ENCODE peak calls at places on chromosomes 11 and 22, in ten cellular contexts. S, J, U, B, N, F, D, Y, M and V are unnamed samples.

GRCh38 chr22:43263645-43264514 is 76.9 kb upstream of the TTLL12 start:
- DNase-seq in S (peak; percentile 22), J (peak; percentile 77), U (peak; percentile 74), B (no peak), N (peak; percentile 48), F (no peak), D (peak; percentile 82), Y (peak; percentile 88), M (no peak), V (peak; percentile 74)

GRCh38 chr22:39462443-39463147 is 5.8 kb downstream of the MGAT3 start:
- DNase-seq in S (no peak), J (no peak), U (no peak), B (no peak), N (no peak), F (no peak), D (peak; percentile 75), Y (no peak), M (no peak), V (no peak)

GRCh38 chr11:36375348-36376314 is 79.5 kb downstream of the PRR5L start:
- DNase-seq in S (no peak), J (no peak), U (no peak), B (no peak), N (no peak), F (no peak), D (no peak), Y (no peak), M (no peak), V (no peak)

GRCh38 chr11:102347526-102348331 is 715 bp downstream of the BIRC2 start:
- DNase-seq in S (peak; percentile 22), J (no peak), U (no peak), B (no peak), N (no peak), F (no peak), D (peak; percentile 20), Y (no peak), M (no peak), V (no peak)

GRCh38 chr11:34439521-34440258 is 956 bp downstream of the CAT start:
- DNase-seq in S (no peak), J (no peak), U (no peak), B (no peak), N (no peak), F (no peak), D (no peak), Y (no peak), M (no peak), V (no peak)

GRCh38 chr11:285021-285893 is 3.7 kb upstream of the PGGHG start:
- DNase-seq in S (no peak), J (peak; percentile 11), U (no peak), B (no peak), N (no peak), F (peak; percentile 53), D (no peak), Y (peak; percentile 64), M (no peak), V (peak; percentile 12)

GRCh38 chr11:37076866-37077265 is 478.8 kb upstream of the RAG2 start:
- DNase-seq in S (no peak), J (no peak), U (no peak), B (no peak), N (no peak), F (no peak), D (no peak), Y (no peak), M (no peak), V (no peak)

GRCh38 chr11:35918716-35919115 is 25.1 kb upstream of the LDLRAD3 start:
- DNase-seq in S (no peak), J (no peak), U (no peak), B (no peak), N (no peak), F (no peak), D (no peak), Y (no peak), M (no peak), V (no peak)

GRCh38 chr11:111923951-111924350 is 5.2 kb downstream of the C11orf52 start:
- DNase-seq in S (no peak), J (no peak), U (no peak), B (peak; percentile 80), N (no peak), F (peak; percentile 29), D (no peak), Y (no peak), M (no peak), V (no peak)

GRCh38 chr11:122820158-122820557 is 18.1 kb upstream of the CRTAM start:
- DNase-seq in S (no peak), J (no peak), U (no peak), B (no peak), N (no peak), F (no peak), D (no peak), Y (no peak), M (no peak), V (no peak)

GRCh38 chr11:127058524-127058923 is 58.0 kb upstream of the KIRREL3 start:
- DNase-seq in S (no peak), J (no peak), U (no peak), B (no peak), N (no peak), F (no peak), D (no peak), Y (no peak), M (no peak), V (no peak)

GRCh38 chr22:24741357-24741756 is 33.2 kb downstream of the PIWIL3 start:
- DNase-seq in S (no peak), J (no peak), U (no peak), B (no peak), N (no peak), F (no peak), D (no peak), Y (no peak), M (no peak), V (no peak)

DNA sequence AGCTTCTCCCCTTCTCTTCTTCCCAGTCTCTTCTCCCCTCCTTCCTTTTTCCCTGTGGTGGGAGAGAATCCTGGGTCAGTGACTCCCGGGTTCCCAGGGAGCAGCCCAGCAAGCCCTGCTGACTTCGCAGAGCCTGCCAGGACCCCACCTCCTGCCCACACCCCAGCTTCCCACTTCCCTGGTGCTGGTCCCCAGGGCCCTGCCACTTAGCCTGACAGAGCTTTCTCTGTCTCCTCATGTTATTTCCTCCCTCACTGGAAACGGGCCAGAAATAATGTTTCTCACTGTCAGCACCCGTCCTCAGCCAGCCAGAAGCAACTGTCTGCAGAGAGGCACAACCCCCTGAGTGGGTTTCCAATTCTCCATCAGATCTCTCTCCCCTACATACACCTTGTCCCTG is 27.1 kb downstream of the C11orf96 start:
- DNase-seq in S (no peak), J (no peak), U (no peak), B (no peak), N (no peak), F (no peak), D (no peak), Y (no peak), M (no peak), V (no peak)
- TF ChIP-seq POLR2A in S (no peak), J (no peak), U (no peak), B (no peak), N (no peak), F (no peak), D (no peak), Y (no peak), M (no peak), V (no peak)

DNA sequence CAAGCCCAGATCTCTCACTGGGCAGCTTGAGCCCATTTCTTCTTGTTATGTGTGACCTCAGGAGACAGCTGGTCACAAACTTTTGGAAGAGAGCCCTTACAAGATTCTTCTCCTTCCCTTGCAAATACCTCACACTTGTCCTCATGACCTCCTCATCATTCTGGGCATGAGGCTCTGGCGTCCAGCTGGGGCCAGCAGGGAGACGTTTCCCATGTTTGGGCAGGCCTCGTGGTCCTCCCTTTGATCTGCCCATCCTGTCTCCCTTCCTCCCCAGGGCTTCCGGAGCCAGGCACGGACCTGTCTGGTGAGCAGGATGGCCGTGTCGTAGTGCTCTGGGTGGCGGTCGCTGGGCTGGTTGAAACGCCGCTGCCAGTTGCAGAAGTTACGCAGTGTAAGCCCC is 9.7 kb downstream of the ADAMTS8 start:
- DNase-seq in S (no peak), J (no peak), U (no peak), B (no peak), N (no peak), F (no peak), D (no peak), Y (no peak), M (no peak), V (no peak)
- TF ChIP-seq POLR2AphosphoS5 in S (peak; percentile 46), J (no peak), U (peak; percentile 77), B (peak; percentile 84), N (no peak), F (peak; percentile 20), D (no peak), Y (peak; percentile 47), M (no peak), V (no peak)

DNA sequence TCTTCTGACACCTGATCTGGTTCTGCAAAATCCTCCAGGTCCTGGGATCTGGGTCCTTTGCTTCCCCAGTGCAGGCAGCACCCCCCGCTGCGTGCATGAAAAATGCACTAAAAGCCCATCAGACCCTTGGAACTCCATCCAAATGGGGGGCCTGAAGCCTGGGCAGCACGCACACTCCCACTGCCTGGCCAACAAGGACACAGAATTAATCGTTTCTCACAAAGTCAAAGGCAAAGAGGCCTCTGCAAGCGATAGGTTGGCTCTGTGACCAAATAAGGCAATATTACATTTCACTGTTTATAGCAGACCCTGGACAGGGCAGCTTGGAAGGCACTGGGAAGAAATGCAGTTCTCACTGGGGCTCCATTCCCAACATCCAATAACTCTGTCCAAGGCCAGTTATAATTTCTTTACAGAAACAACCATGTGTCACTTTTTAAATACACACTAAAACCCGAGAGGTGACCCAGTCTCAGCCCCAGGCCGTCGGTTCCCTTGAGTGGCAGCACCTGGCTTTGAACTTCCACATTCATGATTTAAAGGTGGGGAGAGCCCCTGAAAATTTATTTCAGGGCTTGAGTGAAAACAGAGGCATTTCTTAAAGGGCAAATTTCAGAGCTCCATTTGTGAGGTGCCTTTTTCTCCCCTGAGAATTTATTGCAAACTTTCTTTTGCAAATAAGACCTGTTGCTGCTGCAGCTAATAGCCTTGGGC is 114.4 kb upstream of the ANO1 start:
- DNase-seq in S (no peak), J (no peak), U (no peak), B (no peak), N (no peak), F (no peak), D (no peak), Y (no peak), M (no peak), V (no peak)
- TF ChIP-seq POLR2A in S (no peak), J (no peak), U (no peak), B (no peak), N (no peak), F (no peak), D (no peak), Y (no peak), M (no peak), V (no peak)

DNA sequence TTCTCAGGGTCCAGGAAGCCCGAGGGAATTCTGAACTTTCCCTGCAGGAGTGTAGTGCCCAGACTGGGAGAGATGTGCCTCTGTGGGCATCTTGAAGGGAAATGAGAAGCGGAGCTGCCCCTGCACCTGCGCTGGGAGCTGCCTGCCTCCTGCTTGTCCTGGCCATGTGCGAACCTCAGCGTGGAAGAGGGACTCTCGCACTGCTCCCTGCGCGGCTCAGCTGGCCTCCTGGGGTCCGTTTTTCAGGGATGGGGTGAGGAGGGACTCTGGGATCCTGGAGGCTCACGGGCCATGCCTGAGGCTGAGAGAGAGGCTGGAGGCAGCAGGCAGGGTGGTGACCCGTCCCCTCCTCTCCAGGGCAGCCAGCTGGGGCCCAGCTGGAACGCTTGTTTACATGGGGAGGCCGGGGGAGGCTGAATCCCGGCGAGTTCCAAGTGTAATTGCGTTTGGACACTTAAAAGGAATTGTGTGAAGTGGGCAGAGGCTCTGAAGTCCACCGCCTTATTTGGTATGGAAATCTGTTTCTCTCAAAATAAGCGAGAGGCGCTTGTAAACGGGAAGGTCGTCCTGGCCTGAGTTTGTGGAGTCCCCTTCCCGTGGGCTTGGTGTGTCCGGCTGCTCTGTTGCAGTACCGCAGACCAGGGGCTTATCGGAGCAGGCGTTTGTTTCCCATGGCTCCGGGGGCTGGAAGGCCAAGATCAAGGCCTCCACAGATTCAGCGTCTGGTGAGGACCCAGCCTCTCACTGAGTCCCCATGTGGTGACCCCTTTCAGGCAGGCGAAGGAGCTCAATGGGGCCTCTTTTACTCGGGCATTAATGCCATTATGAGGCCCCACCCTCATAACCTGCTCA is 1.3 kb upstream of the MRGPRF start:
- DNase-seq in S (no peak), J (no peak), U (peak; percentile 44), B (no peak), N (no peak), F (peak; percentile 96), D (no peak), Y (peak; percentile 75), M (no peak), V (no peak)
- TF ChIP-seq POLR2AphosphoS5 in S (peak; percentile 67), J (no peak), U (peak; percentile 90), B (peak; percentile 91), N (no peak), F (peak; percentile 92), D (no peak), Y (peak; percentile 78), M (no peak), V (no peak)